ENCODE peak calls at places on chromosome 21, in seven cellular contexts. V is psoas muscle, Y is right atrium auricular region, Z is BE2C, N is dorsolateral prefrontal cortex, A is esophagus muscularis mucosa, J is PC-3. O is an unnamed sample.

GRCh38 chr21:28627261-28627660 is 365.4 kb downstream of the LTN1 start:
- DNase-seq in Z (no peak), J (no peak), V (no peak), A (no peak), N (no peak), Y (no peak), O (no peak)

GRCh38 chr21:46111193-46111571 is 13.3 kb downstream of the COL6A2 start:
- DNase-seq in A (no peak), N (no peak), V (peak; percentile 49), Z (peak; percentile 4), J (no peak), Y (peak; percentile 28), O (no peak)

GRCh38 chr21:42307106-42307505 is 8.1 kb downstream of the TFF3 start:
- DNase-seq in J (no peak), A (no peak), V (no peak), Z (no peak), N (no peak), Y (no peak), O (no peak)

GRCh38 chr21:39911286-39911685 is 44.0 kb downstream of the PCP4 start:
- DNase-seq in J (peak; percentile 12), Y (no peak), A (no peak), V (no peak), N (no peak), Z (no peak), O (no peak)

GRCh38 chr21:31132574-31133242 is 94.4 kb upstream of the KRTAP19-8 start:
- DNase-seq in Z (no peak), A (no peak), N (no peak), Y (no peak), V (no peak), J (no peak), O (no peak)

GRCh38 chr21:21101911-21102310 is 103.7 kb downstream of the NCAM2 start:
- DNase-seq in N (no peak), Z (peak; percentile 55), Y (no peak), A (no peak), J (peak; percentile 48), V (no peak), O (no peak)

GRCh38 chr21:22352088-22352487 is 1353.9 kb downstream of the NCAM2 start:
- DNase-seq in Y (no peak), J (no peak), A (no peak), N (no peak), Z (no peak), V (no peak), O (peak; percentile 44)

GRCh38 chr21:41973861-41974751 is 20.3 kb upstream of the C2CD2 start:
- DNase-seq in V (no peak), J (no peak), Z (no peak), N (no peak), Y (peak; percentile 57), A (peak; percentile 60), O (no peak)

GRCh38 chr21:40254540-40255455 is 387.6 kb downstream of the PCP4 start:
- DNase-seq in J (no peak), N (no peak), Y (no peak), Z (no peak), V (no peak), A (peak; percentile 42), O (peak; percentile 63)

GRCh38 chr21:16125274-16125673 is 395.5 kb downstream of the USP25 start:
- DNase-seq in N (no peak), J (no peak), Z (no peak), A (no peak), V (no peak), Y (no peak), O (no peak)

GRCh38 chr21:31251686-31252085 is 92.4 kb downstream of the TIAM1 start:
- DNase-seq in J (no peak), N (no peak), A (no peak), Z (no peak), Y (no peak), V (no peak), O (no peak)

DNA sequence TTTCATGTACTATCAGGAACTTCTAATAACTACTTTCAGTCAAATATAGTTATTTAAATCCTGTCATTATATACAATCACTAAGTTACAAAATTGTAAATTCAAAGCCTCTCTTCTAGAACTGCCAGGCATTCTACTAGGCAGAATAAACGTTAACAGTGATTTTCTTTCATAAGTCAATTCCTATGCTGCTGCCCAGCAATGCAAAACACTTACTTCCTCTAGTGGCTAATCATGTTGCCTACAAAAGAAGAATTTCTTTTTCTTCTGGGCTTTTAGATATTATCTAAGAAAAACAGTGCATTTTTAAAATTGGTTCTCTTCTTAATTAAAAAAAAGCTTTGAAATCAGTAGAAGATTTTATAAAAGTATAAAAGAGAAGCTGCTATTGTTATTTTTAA is 509.8 kb upstream of the ADAMTS5 start:
- DNase-seq in Z (no peak), Y (no peak), N (no peak), A (no peak), J (no peak), V (no peak), O (no peak)
- TF ChIP-seq CTCF in Z (peak; percentile 27), Y (peak; percentile 29), N (peak; percentile 42), A (peak; percentile 29), J (peak; percentile 34), V (peak; percentile 42), O (peak; percentile 62)

GRCh38 chr21:33025471-33026298 is at the start of gene OLIG2:
- DNase-seq in N (peak; percentile 46), J (no peak), A (no peak), Y (no peak), Z (peak; percentile 79), V (no peak), O (no peak)

GRCh38 chr21:33023574-33024277 is 2.0 kb upstream of the OLIG2 start:
- DNase-seq in N (no peak), A (no peak), Y (no peak), V (no peak), Z (no peak), J (no peak), O (no peak)

GRCh38 chr21:33026299-33026858 is 644 bp downstream of the OLIG2 start:
- DNase-seq in A (no peak), N (no peak), Y (no peak), Z (no peak), J (no peak), V (no peak), O (no peak)

GRCh38 chr21:33024278-33025103 is 1.2 kb upstream of the OLIG2 start:
- DNase-seq in Z (no peak), A (no peak), N (no peak), V (no peak), J (no peak), Y (no peak), O (no peak)

GRCh38 chr21:33025106-33025470 is 647 bp upstream of the OLIG2 start:
- DNase-seq in Y (no peak), V (no peak), Z (no peak), J (no peak), N (no peak), A (no peak), O (no peak)
- H3K27me3 ChIP-seq in Y (peaks cover 39% of the 10 kb centered on the region), V (peaks cover 98% of the 10 kb centered on the region), Z (peaks cover 98% of the 10 kb centered on the region), J (peaks cover 76% of the 10 kb centered on the region), N (peaks cover 98% of the 10 kb centered on the region), A (peaks cover 80% of the 10 kb centered on the region), O (peaks cover 100% of the 10 kb centered on the region)

DNA sequence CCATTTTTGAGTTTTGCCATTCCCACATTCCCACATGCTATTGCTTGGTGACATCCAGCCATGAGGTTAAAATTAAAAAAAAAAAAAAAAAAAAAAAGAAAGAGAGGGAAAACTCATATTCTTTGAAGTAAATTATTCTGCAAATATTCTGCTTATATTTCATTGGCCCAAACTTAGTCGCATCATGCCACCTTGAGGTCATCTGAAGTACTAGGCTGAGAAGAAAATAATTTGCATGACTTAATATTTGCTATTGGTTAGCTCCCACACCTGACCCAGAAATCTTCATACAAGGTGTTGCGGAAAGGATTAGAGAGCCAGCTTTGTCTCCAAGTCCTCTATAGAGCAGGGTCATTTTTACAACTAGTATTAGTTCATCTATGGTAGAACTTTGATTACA is 2206.0 kb downstream of the MRPL39 start:
- DNase-seq in A (no peak), Z (peak; percentile 24), Y (no peak), N (no peak), J (peak; percentile 61), V (no peak), O (no peak)
- TF ChIP-seq CTCF in A (no peak), Z (peak; percentile 55), Y (no peak), N (no peak), J (peak; percentile 68), V (no peak), O (peak; percentile 13)

DNA sequence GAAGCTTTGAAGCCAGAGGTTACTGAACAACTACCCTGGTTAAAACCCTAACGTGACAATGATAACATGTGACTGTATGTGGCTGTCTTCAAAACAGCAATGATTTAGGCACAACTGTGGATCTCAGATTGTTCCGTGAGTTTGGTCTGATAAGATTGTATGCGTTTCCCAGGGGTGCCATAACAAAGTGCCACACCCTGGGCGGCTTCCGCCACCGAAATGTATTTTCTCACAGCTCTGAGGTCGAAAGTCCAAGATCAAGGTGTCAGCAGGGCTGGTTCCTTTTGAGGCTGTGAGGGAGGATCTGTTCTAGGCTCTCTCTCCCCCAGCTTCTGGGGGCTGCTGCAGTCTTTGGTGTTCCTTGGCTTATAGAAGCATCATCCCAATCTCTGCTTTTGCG is 29.5 kb upstream of the ERG start:
- DNase-seq in A (no peak), Y (no peak), Z (no peak), J (no peak), N (no peak), V (no peak), O (no peak)
- H3K27me3 ChIP-seq in A (no peaks in the 10 kb centered on the region), Y (no peaks in the 10 kb centered on the region), Z (no peaks in the 10 kb centered on the region), J (peaks cover 76% of the 10 kb centered on the region), N (no peaks in the 10 kb centered on the region), V (no peaks in the 10 kb centered on the region), O (peaks cover 16% of the 10 kb centered on the region)

GRCh38 chr21:37564341-37564923 is 197.9 kb downstream of the DYRK1A start:
- DNase-seq in Z (peak; percentile 92), A (peak; percentile 93), Y (peak; percentile 95), V (peak; percentile 93), N (peak; percentile 67), J (peak; percentile 99), O (peak; percentile 94)

GRCh38 chr21:37562920-37563640 is 196.5 kb downstream of the DYRK1A start:
- DNase-seq in N (peak; percentile 37), J (no peak), Z (peak; percentile 38), V (peak; percentile 73), A (peak; percentile 90), Y (no peak), O (no peak)

GRCh38 chr21:37561941-37562919 is 195.7 kb downstream of the DYRK1A start:
- DNase-seq in Z (no peak), J (no peak), Y (no peak), N (no peak), V (no peak), A (peak; percentile 68), O (no peak)

GRCh38 chr21:37564924-37565529 is 198.5 kb downstream of the DYRK1A start:
- DNase-seq in J (peak; percentile 6), N (peak; percentile 14), Z (no peak), A (peak; percentile 60), Y (no peak), V (peak; percentile 58), O (no peak)

DNA sequence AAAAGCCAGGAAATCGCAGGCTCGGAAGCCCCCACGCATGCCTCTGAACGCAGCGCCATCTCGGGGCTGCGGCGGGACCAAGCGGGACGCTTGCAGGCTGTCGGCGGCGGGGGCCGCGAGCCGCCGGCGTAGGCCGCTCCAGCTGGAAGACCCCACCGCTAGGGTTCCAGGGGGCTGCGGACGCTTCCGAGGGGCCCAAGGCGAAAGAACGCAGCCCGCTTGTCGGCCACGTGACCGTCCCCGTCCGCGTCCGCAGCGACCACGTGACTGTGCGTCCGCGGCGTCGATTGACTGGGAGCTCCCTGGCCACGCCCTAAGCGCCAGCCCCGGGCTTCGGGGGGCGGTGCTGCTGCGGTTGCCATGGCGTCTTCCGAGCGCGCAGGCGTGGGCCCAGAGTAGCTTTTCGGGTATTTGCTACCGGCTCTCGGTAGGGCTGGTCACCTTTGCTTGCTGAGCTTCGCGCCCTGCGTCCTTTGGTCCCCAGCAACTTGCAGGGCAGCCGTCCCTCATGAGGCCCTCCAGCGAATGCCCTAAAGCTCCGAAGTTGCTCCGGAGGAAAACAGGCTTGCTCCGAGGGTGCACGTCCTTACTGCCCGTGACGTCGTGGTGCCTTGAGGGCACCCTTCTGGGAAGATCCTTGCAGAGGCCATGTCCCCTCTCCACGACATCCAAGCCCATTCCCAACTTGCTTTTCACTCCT is 197.2 kb downstream of the DYRK1A start:
- DNase-seq in V (peak; percentile 97), Z (peak; percentile 96), Y (peak; percentile 94), J (peak; percentile 96), N (peak; percentile 94), A (peak; percentile 97), O (peak; percentile 81)
- TF ChIP-seq CTCF in V (peak; percentile 52), Z (peak; percentile 41), Y (no peak), J (peak; percentile 44), N (peak; percentile 54), A (peak; percentile 53), O (peak; percentile 60)

O was measured in foreskin keratinocyte.